ENCODE peak calls at places on chromosome 20, in five cellular contexts. P is NCI-H774; V is T47D; Q is AG10803; A is CD8-positive, alpha-beta T cell. N is an unnamed sample.

GRCh38 chr20:49641683-49642649 is 71.7 kb downstream of the B4GALT5 start:
- DNase-seq in V (no peak), Q (no peak), P (no peak), A (no peak), N (no peak)

GRCh38 chr20:43542674-43543073 is 16.2 kb upstream of the SGK2 start:
- DNase-seq in P (no peak), Q (no peak), V (no peak), A (no peak), N (no peak)

GRCh38 chr20:10430000-10430466 is 4.0 kb downstream of the MKKS start:
- DNase-seq in P (no peak), A (no peak), Q (no peak), V (no peak), N (no peak)

GRCh38 chr20:8331740-8332412 is 199.8 kb downstream of the PLCB1 start:
- DNase-seq in P (no peak), Q (peak; percentile 86), V (no peak), A (no peak), N (no peak)

GRCh38 chr20:25116746-25117457 is 35.0 kb upstream of the VSX1 start:
- DNase-seq in V (no peak), A (no peak), Q (no peak), P (no peak), N (no peak)

GRCh38 chr20:14555676-14556075 is 218.3 kb upstream of the FLRT3 start:
- DNase-seq in Q (no peak), A (no peak), V (no peak), P (no peak), N (no peak)

GRCh38 chr20:23141016-23141415 is 54.9 kb upstream of the CD93 start:
- DNase-seq in P (no peak), Q (no peak), A (no peak), V (no peak), N (no peak)

GRCh38 chr20:32764000-32764960 is 2.1 kb downstream of the DNMT3B start:
- DNase-seq in V (no peak), Q (no peak), P (no peak), A (no peak), N (no peak)

GRCh38 chr20:59221881-59222238 is 58.2 kb downstream of the ZNF831 start:
- DNase-seq in V (no peak), A (no peak), P (no peak), Q (no peak), N (no peak)

GRCh38 chr20:22771706-22772105 is 187.3 kb upstream of the FOXA2 start:
- DNase-seq in Q (no peak), V (no peak), P (no peak), A (no peak), N (no peak)

GRCh38 chr20:45303586-45304463 is 2.8 kb upstream of the RBPJL start:
- DNase-seq in Q (no peak), A (no peak), P (no peak), V (no peak), N (no peak)

GRCh38 chr20:23118144-23118543 is 32.0 kb upstream of the CD93 start:
- DNase-seq in V (no peak), P (no peak), A (no peak), Q (no peak), N (no peak)

GRCh38 chr20:62551408-62552323 is 75.9 kb upstream of the GATA5 start:
- DNase-seq in P (no peak), A (peak; percentile 11), Q (no peak), V (no peak), N (no peak)

GRCh38 chr20:9136114-9136513 is 67.2 kb downstream of the PLCB4 start:
- DNase-seq in Q (no peak), V (no peak), P (no peak), A (no peak), N (no peak)

GRCh38 chr20:35298264-35298663 is 6.0 kb upstream of the FAM83C start:
- DNase-seq in Q (no peak), V (no peak), A (no peak), P (no peak), N (no peak)

GRCh38 chr20:16222859-16223411 is 350.3 kb downstream of the KIF16B start:
- DNase-seq in Q (no peak), A (no peak), V (no peak), P (no peak), N (no peak)

GRCh38 chr20:46551508-46552280 is 1.2 kb upstream of the OCSTAMP start:
- DNase-seq in P (no peak), A (no peak), V (no peak), Q (no peak), N (no peak)